ENCODE peak calls at places on chromosomes 4 and X, in eight cellular contexts. K is psoas muscle; U is hepatocyte; I is lower lobe of right lung; O is GM06990; M is PC-3; G is CD8-positive, alpha-beta memory T cell; P is suprapubic skin. T is an unnamed sample. For H3K36me3, the result is how much of the 10 kb centered on the place peaks cover.

GRCh38 chrX:69163936-69164741 is 1.1 kb downstream of the PJA1 start:
- DNase-seq in O (peak), M (no peak), G (peak), U (peak), I (peak), P (no peak), K (peak), T (peak)

GRCh38 chr4:139833131-139833930 is 167.7 kb downstream of the MGST2 start:
- DNase-seq in M (no peak), U (no peak), I (no peak), K (no peak), O (no peak), G (no peak), P (no peak), T (no peak)

GRCh38 chr4:53463340-53463739 is 85.9 kb downstream of the FIP1L1 start:
- DNase-seq in P (no peak), G (no peak), O (no peak), U (no peak), I (no peak), K (no peak), M (no peak), T (no peak)

GRCh38 chrX:281166-281999 is at the start of gene PLCXD1:
- DNase-seq in G (no peak), K (no peak), U (peak), M (no peak), I (peak), P (peak), O (no peak), T (no peak)

GRCh38 chr4:40662962-40663604 is 33.4 kb upstream of the RBM47 start:
- DNase-seq in I (peak), O (no peak), K (no peak), G (no peak), U (peak), P (no peak), M (peak), T (no peak)

GRCh38 chr4:113094802-113095201 is 45.3 kb downstream of the ANK2 start:
- DNase-seq in U (peak), I (no peak), M (peak), O (no peak), K (no peak), G (no peak), P (no peak), T (no peak)

GRCh38 chr4:71713611-71714203 is 70.2 kb downstream of the GC start:
- DNase-seq in K (no peak), P (no peak), M (peak), O (no peak), U (peak), I (no peak), G (peak), T (peak)

GRCh38 chrX:71450433-71451106 is 82.3 kb upstream of the OGT start:
- DNase-seq in U (no peak), P (no peak), M (no peak), G (no peak), I (no peak), O (no peak), K (no peak), T (no peak)

GRCh38 chr4:119504616-119505015 is 124.0 kb downstream of the PDE5A start:
- DNase-seq in O (no peak), U (no peak), P (no peak), K (no peak), I (no peak), M (no peak), G (no peak), T (peak)
- H3K36me3 ChIP-seq in O (under half), U (under half), P (under half), K (under half), I (half or more), M (under half), G (under half), T (under half)

GRCh38 chr4:121679267-121679666 is 17.5 kb downstream of the ANXA5 start:
- DNase-seq in O (no peak), I (no peak), P (no peak), M (no peak), K (no peak), U (no peak), G (no peak), T (no peak)
- H3K36me3 ChIP-seq in O (under half), I (half or more), P (half or more), M (half or more), K (under half), U (under half), G (under half), T (under half)

GRCh38 chr4:47876784-47877183 is 37.6 kb downstream of the NFXL1 start:
- DNase-seq in K (no peak), I (no peak), U (no peak), O (no peak), G (no peak), M (no peak), P (no peak), T (no peak)
- H3K36me3 ChIP-seq in K (under half), I (half or more), U (under half), O (under half), G (under half), M (half or more), P (half or more), T (under half)

GRCh38 chr4:128859887-128860774 is 50.6 kb downstream of the JADE1 start:
- DNase-seq in G (no peak), I (no peak), M (no peak), P (no peak), U (peak), O (peak), K (no peak), T (no peak)
- H3K36me3 ChIP-seq in G (under half), I (half or more), M (under half), P (half or more), U (under half), O (under half), K (under half), T (under half)

GRCh38 chr4:2827874-2828751 is 15.5 kb upstream of the ADD1 start:
- DNase-seq in P (peak), O (peak), U (no peak), K (no peak), I (peak), G (no peak), M (no peak), T (no peak)

GRCh38 chr4:2828758-2829181 is 14.9 kb upstream of the ADD1 start:
- DNase-seq in U (no peak), P (peak), I (no peak), G (no peak), K (no peak), M (no peak), O (no peak), T (no peak)

GRCh38 chr4:2829933-2830451 is 13.7 kb upstream of the ADD1 start:
- DNase-seq in K (no peak), U (no peak), O (no peak), G (no peak), I (peak), M (no peak), P (peak), T (no peak)

GRCh38 chr4:2830632-2831610 is 12.7 kb upstream of the ADD1 start:
- DNase-seq in G (no peak), P (peak), I (peak), K (no peak), M (no peak), O (no peak), U (no peak), T (no peak)

GRCh38 chr4:2829321-2829932 is 14.2 kb upstream of the ADD1 start:
- DNase-seq in K (no peak), G (no peak), U (no peak), P (peak), M (no peak), O (no peak), I (peak), T (no peak)
- H3K36me3 ChIP-seq in K (under half), G (under half), U (under half), P (half or more), M (under half), O (half or more), I (half or more), T (under half)

DNA sequence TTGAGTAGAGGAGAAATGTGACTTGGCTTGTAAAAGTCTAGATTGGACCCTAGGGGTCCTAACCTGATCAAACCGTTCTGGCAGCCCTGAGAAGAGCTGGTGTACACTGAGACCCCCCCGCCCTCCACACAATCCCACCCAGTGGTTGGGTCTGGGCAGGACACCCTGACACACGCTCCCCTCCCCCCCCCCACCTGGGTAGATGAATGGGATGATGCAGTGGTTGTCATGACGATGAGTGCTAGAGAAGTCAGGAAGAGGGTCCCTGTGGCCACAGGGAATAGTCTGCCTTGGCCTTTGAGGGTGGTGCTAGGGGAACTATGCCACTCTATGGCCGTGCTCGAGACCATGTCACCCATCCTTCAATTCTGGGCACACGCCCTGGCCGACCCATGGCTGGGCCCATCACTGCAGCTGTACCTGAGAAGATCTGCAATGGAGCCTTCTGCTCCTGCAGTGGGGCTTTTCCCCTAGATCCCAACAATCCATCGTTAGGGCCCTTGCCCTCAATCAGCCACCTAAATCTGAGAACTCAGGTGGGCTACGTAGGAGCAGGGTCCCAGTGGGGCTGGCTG is 4.4 kb downstream of the CDK16 start:
- DNase-seq in U (no peak), G (no peak), O (no peak), I (no peak), M (no peak), K (no peak), P (no peak), T (no peak)
- H3K36me3 ChIP-seq in U (under half), G (under half), O (under half), I (under half), M (under half), K (under half), P (under half), T (under half)

GRCh38 chrX:136623400-136623799 is 24.6 kb upstream of the CD40LG start:
- DNase-seq in P (no peak), I (no peak), O (no peak), K (no peak), M (no peak), G (no peak), U (no peak), T (peak)
- H3K36me3 ChIP-seq in P (under half), I (under half), O (under half), K (under half), M (under half), G (under half), U (under half), T (under half)

GRCh38 chr4:39302901-39303300 is 63.3 kb downstream of the RFC1 start:
- DNase-seq in G (no peak), I (no peak), O (no peak), P (no peak), U (no peak), K (no peak), M (no peak), T (no peak)

GRCh38 chr4:39303871-39304270 is 62.3 kb downstream of the RFC1 start:
- DNase-seq in U (no peak), O (no peak), M (no peak), I (no peak), P (no peak), G (no peak), K (no peak), T (no peak)

GRCh38 chr4:39308576-39308975 is 57.6 kb downstream of the RFC1 start:
- DNase-seq in U (no peak), O (no peak), K (no peak), I (no peak), G (no peak), P (no peak), M (no peak), T (no peak)

GRCh38 chr4:39305902-39306677 is 60.1 kb downstream of the RFC1 start:
- DNase-seq in O (no peak), I (no peak), U (no peak), M (no peak), K (no peak), G (no peak), P (no peak), T (no peak)

DNA sequence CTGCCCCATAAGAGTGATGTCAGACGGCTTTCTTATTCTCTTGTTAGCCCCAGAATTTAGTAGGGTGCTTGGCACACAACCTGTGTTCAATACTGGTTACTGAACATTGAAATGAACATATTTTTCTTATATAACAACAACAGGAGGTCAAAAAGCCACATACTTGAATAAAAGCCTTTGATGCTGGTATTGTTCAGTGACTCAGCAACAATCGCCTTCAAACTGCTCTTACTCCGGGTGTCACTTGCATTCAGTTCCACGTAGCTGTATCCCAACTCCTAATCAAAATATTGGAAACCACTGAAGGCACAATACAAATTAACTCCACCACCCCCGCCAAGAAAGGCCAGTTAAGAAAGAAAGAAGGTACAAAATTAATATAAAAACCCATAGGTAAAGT is 61.5 kb downstream of the RFC1 start:
- DNase-seq in G (no peak), K (no peak), M (no peak), P (no peak), O (no peak), I (no peak), U (no peak), T (no peak)
- H3K36me3 ChIP-seq in G (half or more), K (under half), M (under half), P (half or more), O (under half), I (half or more), U (under half), T (under half)

DNA sequence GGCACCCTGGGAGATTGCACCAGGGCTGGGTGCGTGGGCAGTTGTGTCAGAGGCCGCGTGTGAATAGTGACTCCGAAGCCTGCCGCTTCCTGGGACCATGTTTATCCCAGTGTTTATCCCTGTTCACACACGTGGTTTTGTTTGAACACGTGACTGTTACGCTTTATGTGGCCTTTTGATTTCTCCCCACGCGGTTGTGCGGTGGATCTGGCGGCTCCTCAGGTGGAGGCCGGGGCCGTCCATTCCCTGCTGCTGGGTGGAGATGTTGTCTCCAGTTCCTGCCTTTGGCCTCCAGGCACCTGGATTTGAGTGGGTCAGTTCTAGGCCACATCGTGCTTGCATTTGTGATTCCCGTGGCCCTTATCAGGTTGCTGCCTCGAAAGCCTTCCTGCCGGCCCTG is 35.1 kb downstream of the NELFA start:
- DNase-seq in G (no peak), P (no peak), M (no peak), U (no peak), K (no peak), O (no peak), I (no peak), T (no peak)
- H3K36me3 ChIP-seq in G (under half), P (half or more), M (under half), U (under half), K (under half), O (under half), I (half or more), T (under half)

DNA sequence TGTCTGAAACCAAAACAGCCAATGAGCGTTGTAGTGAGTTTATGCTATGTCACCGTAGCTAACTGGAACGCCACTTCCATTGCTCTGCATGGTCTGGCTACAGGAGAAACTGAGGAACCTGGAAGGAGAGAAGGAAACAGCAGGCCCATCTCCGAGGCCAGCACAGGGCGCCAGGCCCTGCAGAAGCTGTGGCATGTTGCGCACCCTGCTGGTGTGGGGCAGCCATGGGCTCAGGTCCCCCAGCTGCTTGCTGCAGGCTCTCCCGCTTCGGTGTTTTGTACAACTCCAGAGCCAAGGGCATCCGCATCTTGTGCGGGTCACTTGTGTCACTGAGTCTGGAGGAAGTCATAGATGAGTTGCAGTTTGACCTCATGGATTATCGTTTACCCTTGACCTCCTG is 89.2 kb downstream of the AFAP1 start:
- DNase-seq in I (no peak), G (no peak), U (no peak), M (no peak), O (no peak), P (no peak), K (no peak), T (no peak)
- H3K36me3 ChIP-seq in I (under half), G (under half), U (under half), M (under half), O (under half), P (under half), K (under half), T (under half)